ENCODE peak calls at places on chromosomes 11 and 22, in five cellular contexts. Y, M, I, J and L are unnamed samples.

GRCh38 chr11:82733444-82734119 is at the start of gene FAM181B:
- DNase-seq in Y (no peak), M (peak; percentile 71), I (no peak), J (peak; percentile 49), L (peak; percentile 44)

GRCh38 chr22:20393705-20394476 is at the start of gene ZNF74:
- DNase-seq in Y (peak; percentile 77), M (peak; percentile 86), I (peak; percentile 88), J (peak; percentile 86), L (peak; percentile 90)

GRCh38 chr11:13928566-13929251 is 33.8 kb upstream of the SPON1 start:
- DNase-seq in Y (no peak), M (no peak), I (peak; percentile 28), J (no peak), L (no peak)

GRCh38 chr11:92415246-92415645 is 190.6 kb downstream of the FAT3 start:
- DNase-seq in Y (no peak), M (no peak), I (no peak), J (no peak), L (no peak)

GRCh38 chr11:46733234-46733633 is 14.2 kb downstream of the F2 start:
- DNase-seq in Y (no peak), M (no peak), I (no peak), J (no peak), L (no peak)

GRCh38 chr22:39727541-39727940 is 157.0 kb downstream of the CACNA1I start:
- DNase-seq in Y (no peak), M (no peak), I (peak; percentile 54), J (no peak), L (no peak)

GRCh38 chr11:113986351-113987140 is 11.6 kb downstream of the HTR3A start:
- DNase-seq in Y (no peak), M (no peak), I (no peak), J (no peak), L (no peak)

GRCh38 chr11:3165152-3165705 is at the start of gene OSBPL5:
- DNase-seq in Y (no peak), M (peak; percentile 80), I (peak; percentile 59), J (peak; percentile 76), L (peak; percentile 86)

GRCh38 chr11:32960553-32961164 is 55.0 kb upstream of the DEPDC7 start:
- DNase-seq in Y (peak; percentile 28), M (no peak), I (peak; percentile 71), J (no peak), L (no peak)

GRCh38 chr11:44456544-44457270 is 108.8 kb upstream of the CD82 start:
- DNase-seq in Y (peak; percentile 37), M (no peak), I (no peak), J (no peak), L (no peak)

GRCh38 chr11:12768731-12769673 is 94.8 kb downstream of the TEAD1 start:
- DNase-seq in Y (no peak), M (no peak), I (no peak), J (no peak), L (no peak)

GRCh38 chr22:19554834-19555404 is 30.7 kb upstream of the CLDN5 start:
- DNase-seq in Y (peak; percentile 28), M (no peak), I (peak; percentile 35), J (no peak), L (no peak)

GRCh38 chr22:50071432-50072166 is 13.5 kb upstream of the TTLL8 start:
- DNase-seq in Y (no peak), M (no peak), I (no peak), J (no peak), L (no peak)

GRCh38 chr11:75263944-75264349 is 23.4 kb downstream of the TPBGL start:
- DNase-seq in Y (no peak), M (no peak), I (peak; percentile 12), J (no peak), L (no peak)

GRCh38 chr22:49005557-49005956 is 822.1 kb downstream of the BRD1 start:
- DNase-seq in Y (no peak), M (no peak), I (no peak), J (no peak), L (no peak)

GRCh38 chr11:15587059-15587458 is 472.3 kb downstream of the INSC start:
- DNase-seq in Y (no peak), M (no peak), I (no peak), J (no peak), L (no peak)

GRCh38 chr11:121514401-121514981 is 61.7 kb upstream of the SORL1-AS1 start:
- DNase-seq in Y (no peak), M (no peak), I (no peak), J (no peak), L (no peak)

GRCh38 chr11:38356255-38356654 is 1758.2 kb upstream of the RAG2 start:
- DNase-seq in Y (no peak), M (no peak), I (no peak), J (no peak), L (no peak)
- H3K9me3 ChIP-seq in Y (peaks cover 22% of the 10 kb centered on the region), M (no peaks in the 10 kb centered on the region), I (peaks cover 7% of the 10 kb centered on the region), J (no peaks in the 10 kb centered on the region), L (no peaks in the 10 kb centered on the region)

GRCh38 chr11:7030836-7031235 is 10.6 kb downstream of the NLRP14 start:
- DNase-seq in Y (no peak), M (no peak), I (no peak), J (no peak), L (no peak)

GRCh38 chr11:7028141-7028540 is 7.9 kb downstream of the NLRP14 start:
- DNase-seq in Y (no peak), M (no peak), I (no peak), J (no peak), L (no peak)

GRCh38 chr11:7034019-7034418 is 13.7 kb downstream of the NLRP14 start:
- DNase-seq in Y (no peak), M (no peak), I (no peak), J (no peak), L (no peak)

GRCh38 chr11:7032692-7033091 is 12.4 kb downstream of the NLRP14 start:
- DNase-seq in Y (no peak), M (no peak), I (no peak), J (no peak), L (no peak)

DNA sequence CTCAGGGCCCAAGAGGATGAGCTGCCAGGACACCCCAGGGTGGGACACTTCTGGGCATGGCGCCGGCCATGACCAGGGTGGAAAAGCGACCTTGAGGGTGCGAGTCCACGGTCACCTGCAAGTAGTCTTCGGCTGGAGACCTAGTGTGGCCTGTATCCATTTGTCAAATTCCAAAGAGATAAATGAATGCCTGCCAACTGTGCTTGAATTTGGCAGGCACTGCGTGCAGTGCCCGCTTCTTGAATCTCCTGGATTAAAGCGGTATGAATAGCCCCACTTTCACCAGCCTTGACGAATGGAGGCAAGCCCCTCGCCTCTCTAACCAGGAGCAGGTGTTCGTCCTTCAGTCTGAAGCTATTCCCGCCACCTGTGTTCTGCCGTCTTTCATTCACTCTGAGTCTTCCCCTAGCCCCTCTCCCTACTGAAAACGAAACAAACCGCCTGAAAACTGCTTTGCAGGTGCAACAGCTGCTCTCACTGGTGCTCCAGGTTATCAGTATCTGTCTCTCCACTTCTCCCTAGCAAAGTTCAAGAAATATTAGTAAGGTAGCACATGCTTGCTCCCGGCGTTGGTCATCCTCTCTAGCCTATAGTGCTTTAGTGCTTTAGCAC is 11.2 kb downstream of the NLRP14 start:
- DNase-seq in Y (no peak), M (no peak), I (no peak), J (no peak), L (no peak)
- H3K27me3 ChIP-seq in Y (no peaks in the 10 kb centered on the region), M (peaks cover 4% of the 10 kb centered on the region), I (peaks cover 5% of the 10 kb centered on the region), J (no peaks in the 10 kb centered on the region), L (no peaks in the 10 kb centered on the region)

GRCh38 chr11:1746516-1746931 is 3.9 kb downstream of the IFITM10 start:
- DNase-seq in Y (no peak), M (no peak), I (no peak), J (no peak), L (peak; percentile 32)

GRCh38 chr11:1746956-1747752 is 3.2 kb downstream of the IFITM10 start:
- DNase-seq in Y (no peak), M (no peak), I (no peak), J (no peak), L (no peak)

GRCh38 chr11:1748467-1749019 is 1.9 kb downstream of the IFITM10 start:
- DNase-seq in Y (no peak), M (no peak), I (no peak), J (no peak), L (no peak)

GRCh38 chr11:1749020-1749758 is 1.2 kb downstream of the IFITM10 start:
- DNase-seq in Y (no peak), M (peak; percentile 33), I (no peak), J (no peak), L (no peak)

GRCh38 chr11:1747753-1748466 is 2.5 kb downstream of the IFITM10 start:
- DNase-seq in Y (no peak), M (peak; percentile 30), I (no peak), J (no peak), L (no peak)
- H3K4me3 ChIP-seq in Y (no peak overlapping the region), M (no peak overlapping the region), I (no peak overlapping the region), J (no peak overlapping the region), L (peak overlapping the region; percentile 38)

GRCh38 chr11:106477776-106478175 is 400.3 kb downstream of the AASDHPPT start:
- DNase-seq in Y (no peak), M (no peak), I (no peak), J (no peak), L (no peak)
- H3K9me3 ChIP-seq in Y (no peaks in the 10 kb centered on the region), M (no peaks in the 10 kb centered on the region), I (peaks cover 4% of the 10 kb centered on the region), J (no peaks in the 10 kb centered on the region), L (no peaks in the 10 kb centered on the region)

GRCh38 chr22:28648792-28649191 is 30.8 kb downstream of the TTC28 start:
- DNase-seq in Y (no peak), M (no peak), I (no peak), J (no peak), L (no peak)
- H3K27me3 ChIP-seq in Y (no peaks in the 10 kb centered on the region), M (no peaks in the 10 kb centered on the region), I (no peaks in the 10 kb centered on the region), J (no peaks in the 10 kb centered on the region), L (no peaks in the 10 kb centered on the region)

GRCh38 chr22:29204617-29205183 is 996 bp upstream of the EMID1 start:
- DNase-seq in Y (no peak), M (no peak), I (no peak), J (no peak), L (no peak)

GRCh38 chr22:29205260-29205597 is 467 bp upstream of the EMID1 start:
- DNase-seq in Y (no peak), M (no peak), I (no peak), J (no peak), L (no peak)

GRCh38 chr22:29207231-29207550 is 1.5 kb downstream of the EMID1 start:
- DNase-seq in Y (no peak), M (no peak), I (no peak), J (no peak), L (no peak)

GRCh38 chr22:29206372-29207230 is 905 bp downstream of the EMID1 start:
- DNase-seq in Y (no peak), M (no peak), I (no peak), J (no peak), L (no peak)

DNA sequence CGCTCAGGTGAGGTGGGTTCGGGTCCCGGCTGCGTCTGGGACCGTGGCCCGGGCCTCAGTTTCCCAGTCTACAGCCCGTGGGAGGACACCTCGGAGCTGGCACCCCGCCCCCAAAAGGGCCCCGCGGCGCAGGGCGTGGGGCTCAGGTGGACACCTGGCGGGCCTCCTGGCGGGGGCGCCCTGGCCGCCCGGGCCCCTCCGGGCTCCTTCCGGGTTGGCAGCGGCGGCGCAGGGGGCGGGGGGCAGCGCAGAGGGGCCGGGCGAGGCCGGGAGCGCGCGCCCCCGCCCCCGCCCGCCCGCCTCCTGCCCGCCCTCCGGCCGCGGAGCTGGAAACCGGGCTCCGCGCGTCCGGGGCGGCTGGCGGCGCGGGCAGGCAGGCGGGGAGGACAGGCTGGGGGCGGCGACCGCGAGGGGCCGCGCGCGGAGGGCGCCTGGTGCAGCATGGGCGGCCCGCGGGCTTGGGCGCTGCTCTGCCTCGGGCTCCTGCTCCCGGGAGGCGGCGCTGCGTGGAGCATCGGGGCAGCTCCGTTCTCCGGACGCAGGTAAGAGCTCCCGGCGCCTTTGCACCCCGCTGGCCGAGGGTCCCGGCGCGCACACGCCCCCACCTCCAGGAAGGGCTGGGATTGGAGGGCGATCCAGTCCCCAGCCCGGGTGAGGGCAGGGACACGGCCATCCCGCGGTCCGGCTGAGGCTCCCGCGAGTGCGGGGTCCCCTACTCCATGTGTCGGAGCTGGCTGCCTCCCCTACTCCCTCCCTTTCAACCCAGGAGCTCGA is at the start of gene EMID1:
- DNase-seq in Y (no peak), M (peak; percentile 68), I (peak; percentile 9), J (peak; percentile 51), L (peak; percentile 48)
- H3K4me3 ChIP-seq in Y (peak within 1 kb of the TSS; percentile 63), M (peak within 1 kb of the TSS; percentile 80), I (peak within 1 kb of the TSS; percentile 34), J (peak within 1 kb of the TSS; percentile 46), L (peak within 1 kb of the TSS; percentile 62)